ENCODE peak calls at places on chromosome 7, in six cellular contexts. Y, B, X, R, C and U are unnamed samples.

GRCh38 chr7:2006231-2006771 is 226.4 kb downstream of the MAD1L1 start:
- DNase-seq in R (no peak), B (no peak), X (no peak), Y (no peak), C (no peak), U (no peak)

GRCh38 chr7:12490105-12490688 is 80.3 kb upstream of the SCIN start:
- DNase-seq in C (no peak), X (peak; percentile 48), R (no peak), B (no peak), Y (peak; percentile 33), U (no peak)

GRCh38 chr7:114854369-114854768 is 67.5 kb upstream of the MDFIC start:
- DNase-seq in Y (no peak), C (no peak), B (no peak), R (no peak), X (no peak), U (no peak)

GRCh38 chr7:106419455-106420182 is 134.8 kb upstream of the NAMPT start:
- DNase-seq in B (peak; percentile 63), X (no peak), C (no peak), Y (no peak), R (no peak), U (peak; percentile 83)

GRCh38 chr7:115822801-115823200 is 207.8 kb downstream of the TFEC start:
- DNase-seq in C (no peak), X (no peak), Y (no peak), R (no peak), B (no peak), U (no peak)

GRCh38 chr7:157618091-157618726 is 281.4 kb downstream of the DNAJB6 start:
- DNase-seq in C (no peak), B (no peak), Y (no peak), X (no peak), R (no peak), U (no peak)

GRCh38 chr7:158384746-158385145 is 202.9 kb downstream of the PTPRN2 start:
- DNase-seq in X (no peak), Y (no peak), C (no peak), B (no peak), R (no peak), U (peak; percentile 79)

GRCh38 chr7:6546852-6547251 is 4.4 kb downstream of the GRID2IP start:
- DNase-seq in B (no peak), R (no peak), X (no peak), Y (no peak), C (no peak), U (no peak)

GRCh38 chr7:100411101-100411500 is 17.4 kb downstream of the ZCWPW1 start:
- DNase-seq in C (no peak), Y (no peak), B (no peak), R (no peak), X (no peak), U (no peak)

GRCh38 chr7:31695856-31696255 is 8.8 kb downstream of the PPP1R17 start:
- DNase-seq in R (no peak), B (no peak), X (no peak), Y (no peak), C (no peak), U (no peak)